ENCODE peak calls at places on chromosomes 6 and 20, in five cellular contexts. One of them, this sample, is unnamed.
A peak's percentile ranks its signal among the peaks of the same experiment; 100 is the strongest.

GRCh38 chr6:22149501-22150490 is 147.0 kb downstream of the PRL start:
- DNase-seq in aorta: no peak
- DNase-seq in HCT116: no peak
- DNase-seq in effector memory CD4-positive, alpha-beta T cell: no peak
- DNase-seq in heart right ventricle: peak; percentile 24
- DNase-seq in this sample: no peak

GRCh38 chr6:165096868-165097267 is 212.5 kb downstream of the C6orf118 start:
- DNase-seq in aorta: no peak
- DNase-seq in HCT116: no peak
- DNase-seq in effector memory CD4-positive, alpha-beta T cell: no peak
- DNase-seq in heart right ventricle: no peak
- DNase-seq in this sample: no peak

GRCh38 chr6:131966443-131966842 is 15.3 kb upstream of the CCN2 start:
- DNase-seq in aorta: no peak
- DNase-seq in HCT116: no peak
- DNase-seq in effector memory CD4-positive, alpha-beta T cell: no peak
- DNase-seq in heart right ventricle: no peak
- DNase-seq in this sample: no peak

GRCh38 chr6:156925718-156926607 is 148.8 kb downstream of the ARID1B start:
- DNase-seq in aorta: no peak
- DNase-seq in HCT116: no peak
- DNase-seq in effector memory CD4-positive, alpha-beta T cell: no peak
- DNase-seq in heart right ventricle: no peak
- DNase-seq in this sample: no peak

GRCh38 chr6:27553123-27553904 is 80.4 kb upstream of the ZNF184 start:
- DNase-seq in aorta: no peak
- DNase-seq in HCT116: no peak
- DNase-seq in effector memory CD4-positive, alpha-beta T cell: no peak
- DNase-seq in heart right ventricle: no peak
- DNase-seq in this sample: no peak

GRCh38 chr6:65170273-65170672 is 536.8 kb downstream of the EYS start:
- DNase-seq in aorta: no peak
- DNase-seq in HCT116: no peak
- DNase-seq in effector memory CD4-positive, alpha-beta T cell: no peak
- DNase-seq in heart right ventricle: no peak
- DNase-seq in this sample: no peak

GRCh38 chr20:35663813-35664543 is 722 bp downstream of the CPNE1 start:
- DNase-seq in aorta: no peak
- DNase-seq in HCT116: peak; percentile 6
- DNase-seq in effector memory CD4-positive, alpha-beta T cell: peak; percentile 49
- DNase-seq in heart right ventricle: peak; percentile 36
- DNase-seq in this sample: peak; percentile 86

GRCh38 chr6:41648921-41649320 is 10.7 kb downstream of the MDFI start:
- DNase-seq in aorta: no peak
- DNase-seq in HCT116: no peak
- DNase-seq in effector memory CD4-positive, alpha-beta T cell: no peak
- DNase-seq in heart right ventricle: no peak
- DNase-seq in this sample: no peak

GRCh38 chr6:126206504-126207246 is 133.2 kb upstream of the CENPW start:
- DNase-seq in aorta: no peak
- DNase-seq in HCT116: no peak
- DNase-seq in effector memory CD4-positive, alpha-beta T cell: no peak
- DNase-seq in heart right ventricle: no peak
- DNase-seq in this sample: no peak

GRCh38 chr20:25025091-25025861 is 32.7 kb downstream of the ACSS1 start:
- DNase-seq in aorta: peak; percentile 37
- DNase-seq in HCT116: no peak
- DNase-seq in effector memory CD4-positive, alpha-beta T cell: no peak
- DNase-seq in heart right ventricle: no peak
- DNase-seq in this sample: no peak

GRCh38 chr6:56040271-56040670 is 164.9 kb upstream of the BMP5 start:
- DNase-seq in aorta: no peak
- DNase-seq in HCT116: no peak
- DNase-seq in effector memory CD4-positive, alpha-beta T cell: no peak
- DNase-seq in heart right ventricle: no peak
- DNase-seq in this sample: no peak

GRCh38 chr6:132400641-132401119 is 595 bp downstream of the MOXD1 start:
- DNase-seq in aorta: no peak
- DNase-seq in HCT116: no peak
- DNase-seq in effector memory CD4-positive, alpha-beta T cell: no peak
- DNase-seq in heart right ventricle: no peak
- DNase-seq in this sample: no peak

GRCh38 chr6:18536693-18537092 is 149.5 kb downstream of the RNF144B start:
- DNase-seq in aorta: no peak
- DNase-seq in HCT116: no peak
- DNase-seq in effector memory CD4-positive, alpha-beta T cell: no peak
- DNase-seq in heart right ventricle: no peak
- DNase-seq in this sample: no peak

GRCh38 chr6:33730611-33731010 is 16.1 kb downstream of the IP6K3 start:
- DNase-seq in aorta: no peak
- DNase-seq in HCT116: no peak
- DNase-seq in effector memory CD4-positive, alpha-beta T cell: no peak
- DNase-seq in heart right ventricle: no peak
- DNase-seq in this sample: no peak

GRCh38 chr6:76701610-76702009 is 629.1 kb upstream of the IMPG1 start:
- DNase-seq in aorta: no peak
- DNase-seq in HCT116: no peak
- DNase-seq in effector memory CD4-positive, alpha-beta T cell: no peak
- DNase-seq in heart right ventricle: no peak
- DNase-seq in this sample: no peak

GRCh38 chr6:125759184-125759902 is 9.9 kb downstream of the HEY2 start:
- DNase-seq in aorta: peak; percentile 84
- DNase-seq in HCT116: peak; percentile 33
- DNase-seq in effector memory CD4-positive, alpha-beta T cell: no peak
- DNase-seq in heart right ventricle: no peak
- DNase-seq in this sample: no peak

GRCh38 chr20:20366551-20366895 is 1.4 kb upstream of the INSM1 start:
- DNase-seq in aorta: no peak
- DNase-seq in HCT116: no peak
- DNase-seq in effector memory CD4-positive, alpha-beta T cell: no peak
- DNase-seq in heart right ventricle: no peak
- DNase-seq in this sample: no peak

GRCh38 chr6:163759542-163759941 is 345.0 kb downstream of the QKI start:
- DNase-seq in aorta: no peak
- DNase-seq in HCT116: no peak
- DNase-seq in effector memory CD4-positive, alpha-beta T cell: no peak
- DNase-seq in heart right ventricle: no peak
- DNase-seq in this sample: no peak

GRCh38 chr6:14665827-14666724 is 548.5 kb downstream of the CD83 start:
- DNase-seq in aorta: no peak
- DNase-seq in HCT116: no peak
- DNase-seq in effector memory CD4-positive, alpha-beta T cell: no peak
- DNase-seq in heart right ventricle: no peak
- DNase-seq in this sample: no peak

GRCh38 chr6:121594053-121594452 is 158.6 kb downstream of the GJA1 start:
- DNase-seq in aorta: no peak
- DNase-seq in HCT116: no peak
- DNase-seq in effector memory CD4-positive, alpha-beta T cell: no peak
- DNase-seq in heart right ventricle: no peak
- DNase-seq in this sample: no peak

GRCh38 chr6:170248111-170248805 is 42.6 kb downstream of the DLL1 start:
- DNase-seq in aorta: no peak
- DNase-seq in HCT116: no peak
- DNase-seq in effector memory CD4-positive, alpha-beta T cell: no peak
- DNase-seq in heart right ventricle: no peak
- DNase-seq in this sample: no peak

GRCh38 chr6:129853996-129854711 is 7.0 kb downstream of the TMEM244 start:
- DNase-seq in aorta: no peak
- DNase-seq in HCT116: peak; percentile 32
- DNase-seq in effector memory CD4-positive, alpha-beta T cell: no peak
- DNase-seq in heart right ventricle: no peak
- DNase-seq in this sample: no peak

GRCh38 chr6:23704655-23705054 is 421.4 kb upstream of the NRSN1 start:
- DNase-seq in aorta: no peak
- DNase-seq in HCT116: no peak
- DNase-seq in effector memory CD4-positive, alpha-beta T cell: no peak
- DNase-seq in heart right ventricle: no peak
- DNase-seq in this sample: no peak

GRCh38 chr20:51484141-51484815 is 58.2 kb downstream of the NFATC2 start:
- DNase-seq in aorta: no peak
- DNase-seq in HCT116: no peak
- DNase-seq in effector memory CD4-positive, alpha-beta T cell: no peak
- DNase-seq in heart right ventricle: no peak
- DNase-seq in this sample: no peak

GRCh38 chr6:26204332-26205160 is 117.3 kb downstream of the HFE start:
- DNase-seq in aorta: peak; percentile 92
- DNase-seq in HCT116: peak; percentile 98
- DNase-seq in effector memory CD4-positive, alpha-beta T cell: peak; percentile 73
- DNase-seq in heart right ventricle: peak; percentile 98
- DNase-seq in this sample: peak; percentile 95

GRCh38 chr6:79413562-79414002 is 123.6 kb downstream of the LCA5 start:
- DNase-seq in aorta: no peak
- DNase-seq in HCT116: no peak
- DNase-seq in effector memory CD4-positive, alpha-beta T cell: no peak
- DNase-seq in heart right ventricle: no peak
- DNase-seq in this sample: no peak

GRCh38 chr6:170201361-170201760 is 89.5 kb downstream of the DLL1 start:
- DNase-seq in aorta: no peak
- DNase-seq in HCT116: no peak
- DNase-seq in effector memory CD4-positive, alpha-beta T cell: no peak
- DNase-seq in heart right ventricle: no peak
- DNase-seq in this sample: no peak

GRCh38 chr20:54405540-54405939 is 69.9 kb upstream of the DOK5 start:
- DNase-seq in aorta: no peak
- DNase-seq in HCT116: no peak
- DNase-seq in effector memory CD4-positive, alpha-beta T cell: no peak
- DNase-seq in heart right ventricle: no peak
- DNase-seq in this sample: no peak

GRCh38 chr6:110567957-110568696 is 91.7 kb upstream of the SLC22A16 start:
- DNase-seq in aorta: no peak
- DNase-seq in HCT116: no peak
- DNase-seq in effector memory CD4-positive, alpha-beta T cell: no peak
- DNase-seq in heart right ventricle: no peak
- DNase-seq in this sample: no peak

GRCh38 chr6:158707120-158707519 is 57.3 kb downstream of the SYTL3 start:
- DNase-seq in aorta: no peak
- DNase-seq in HCT116: peak; percentile 89
- DNase-seq in effector memory CD4-positive, alpha-beta T cell: no peak
- DNase-seq in heart right ventricle: peak; percentile 45
- DNase-seq in this sample: no peak
- H3K4me1 ChIP-seq in aorta: no peaks in the 10 kb centered on the region
- H3K4me1 ChIP-seq in HCT116: peaks cover 89% of the 10 kb centered on the region
- H3K4me1 ChIP-seq in effector memory CD4-positive, alpha-beta T cell: peaks cover 4% of the 10 kb centered on the region
- H3K4me1 ChIP-seq in heart right ventricle: peaks cover 53% of the 10 kb centered on the region
- H3K4me1 ChIP-seq in this sample: peaks cover 10% of the 10 kb centered on the region

DNA sequence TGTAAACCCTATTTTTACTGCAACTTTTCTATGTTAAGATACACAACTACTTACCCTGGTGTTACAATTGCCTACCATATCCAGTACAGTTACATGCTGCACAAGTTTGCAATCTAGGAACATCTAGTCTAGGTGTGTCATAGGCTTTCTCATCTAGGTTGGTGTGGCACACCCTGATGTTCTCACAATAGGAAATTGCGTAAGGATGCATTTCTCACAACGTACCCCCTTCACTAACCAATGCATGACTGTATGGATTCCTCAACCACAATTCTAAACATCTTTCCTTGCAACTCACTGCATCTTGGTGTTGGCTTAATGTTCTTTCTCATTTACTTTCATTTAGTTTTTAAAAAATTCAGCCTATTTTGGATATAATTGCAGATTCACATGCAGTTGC is 31.6 kb downstream of the GJA10 start:
- DNase-seq in aorta: no peak
- DNase-seq in HCT116: no peak
- DNase-seq in effector memory CD4-positive, alpha-beta T cell: no peak
- DNase-seq in heart right ventricle: no peak
- DNase-seq in this sample: no peak
- H3K27ac ChIP-seq in aorta: no peak overlapping the region
- H3K27ac ChIP-seq in HCT116: no peak overlapping the region
- H3K27ac ChIP-seq in effector memory CD4-positive, alpha-beta T cell: no peak overlapping the region
- H3K27ac ChIP-seq in heart right ventricle: no peak overlapping the region
- H3K27ac ChIP-seq in this sample: no peak overlapping the region

GRCh38 chr20:48708630-48709029 is 119.2 kb downstream of the PREX1 start:
- DNase-seq in aorta: peak; percentile 34
- DNase-seq in HCT116: no peak
- DNase-seq in effector memory CD4-positive, alpha-beta T cell: no peak
- DNase-seq in heart right ventricle: no peak
- DNase-seq in this sample: no peak

GRCh38 chr20:48706116-48706656 is 121.6 kb downstream of the PREX1 start:
- DNase-seq in aorta: no peak
- DNase-seq in HCT116: no peak
- DNase-seq in effector memory CD4-positive, alpha-beta T cell: no peak
- DNase-seq in heart right ventricle: no peak
- DNase-seq in this sample: no peak

GRCh38 chr20:48708116-48708515 is 119.7 kb downstream of the PREX1 start:
- DNase-seq in aorta: no peak
- DNase-seq in HCT116: no peak
- DNase-seq in effector memory CD4-positive, alpha-beta T cell: no peak
- DNase-seq in heart right ventricle: no peak
- DNase-seq in this sample: no peak

GRCh38 chr20:48705208-48706115 is 122.3 kb downstream of the PREX1 start:
- DNase-seq in aorta: no peak
- DNase-seq in HCT116: no peak
- DNase-seq in effector memory CD4-positive, alpha-beta T cell: no peak
- DNase-seq in heart right ventricle: no peak
- DNase-seq in this sample: no peak

GRCh38 chr20:48706710-48707339 is 121.0 kb downstream of the PREX1 start:
- DNase-seq in aorta: peak; percentile 87
- DNase-seq in HCT116: no peak
- DNase-seq in effector memory CD4-positive, alpha-beta T cell: no peak
- DNase-seq in heart right ventricle: peak; percentile 42
- DNase-seq in this sample: peak; percentile 15
- H3K4me1 ChIP-seq in aorta: peaks cover 9% of the 10 kb centered on the region
- H3K4me1 ChIP-seq in HCT116: no peaks in the 10 kb centered on the region
- H3K4me1 ChIP-seq in effector memory CD4-positive, alpha-beta T cell: peaks cover 14% of the 10 kb centered on the region
- H3K4me1 ChIP-seq in heart right ventricle: peaks cover 25% of the 10 kb centered on the region
- H3K4me1 ChIP-seq in this sample: peaks cover 44% of the 10 kb centered on the region

GRCh38 chr20:22232473-22232872 is 351.9 kb downstream of the FOXA2 start:
- DNase-seq in aorta: no peak
- DNase-seq in HCT116: no peak
- DNase-seq in effector memory CD4-positive, alpha-beta T cell: no peak
- DNase-seq in heart right ventricle: no peak
- DNase-seq in this sample: no peak

GRCh38 chr20:22227301-22227700 is 357.1 kb downstream of the FOXA2 start:
- DNase-seq in aorta: no peak
- DNase-seq in HCT116: no peak
- DNase-seq in effector memory CD4-positive, alpha-beta T cell: no peak
- DNase-seq in heart right ventricle: no peak
- DNase-seq in this sample: no peak

GRCh38 chr20:22232923-22233322 is 351.4 kb downstream of the FOXA2 start:
- DNase-seq in aorta: no peak
- DNase-seq in HCT116: no peak
- DNase-seq in effector memory CD4-positive, alpha-beta T cell: no peak
- DNase-seq in heart right ventricle: no peak
- DNase-seq in this sample: no peak
- H3K27ac ChIP-seq in aorta: no peak overlapping the region
- H3K27ac ChIP-seq in HCT116: no peak overlapping the region
- H3K27ac ChIP-seq in effector memory CD4-positive, alpha-beta T cell: no peak overlapping the region
- H3K27ac ChIP-seq in heart right ventricle: no peak overlapping the region
- H3K27ac ChIP-seq in this sample: no peak overlapping the region